ENCODE peak calls at places on chromosome 18, in nine cellular contexts. W, V, M, A, F, R, O, X and B are unnamed samples.

GRCh38 chr18:23934252-23934651 is 80.3 kb upstream of the TTC39C start:
- DNase-seq in W (no peak), V (no peak), M (no peak), A (no peak), F (no peak), R (no peak), O (no peak), X (no peak), B (no peak)

GRCh38 chr18:67766930-67767329 is 250.4 kb upstream of the DSEL start:
- DNase-seq in W (no peak), V (no peak), M (no peak), A (no peak), F (peak), R (peak), O (no peak), X (peak), B (no peak)

GRCh38 chr18:79576686-79577351 is 102.8 kb upstream of the CTDP1 start:
- DNase-seq in W (peak), V (no peak), M (peak), A (peak), F (peak), R (no peak), O (no peak), X (peak), B (peak)

GRCh38 chr18:77702686-77703085 is 453.0 kb downstream of the GALR1 start:
- DNase-seq in W (no peak), V (no peak), M (no peak), A (no peak), F (no peak), R (peak), O (no peak), X (no peak), B (no peak)

GRCh38 chr18:45198526-45198925 is 416.8 kb upstream of the SLC14A2 start:
- DNase-seq in W (no peak), V (no peak), M (no peak), A (no peak), F (peak), R (no peak), O (no peak), X (peak), B (no peak)

GRCh38 chr18:28045880-28046279 is 131.1 kb downstream of the CDH2 start:
- DNase-seq in W (no peak), V (no peak), M (no peak), A (no peak), F (peak), R (no peak), O (no peak), X (peak), B (no peak)

GRCh38 chr18:2994603-2995432 is 18.1 kb downstream of the LPIN2 start:
- DNase-seq in W (peak), V (peak), M (no peak), A (no peak), F (no peak), R (no peak), O (peak), X (no peak), B (no peak)

GRCh38 chr18:7321831-7322230 is 90.9 kb downstream of the LRRC30 start:
- DNase-seq in W (no peak), V (no peak), M (no peak), A (no peak), F (no peak), R (no peak), O (no peak), X (no peak), B (no peak)